ENCODE peak calls at places on chromosomes 1 and 21, in nine cellular contexts. One of them, this sample, is unnamed.

GRCh38 chr1:9211291-9211811 is 23.2 kb upstream of the H6PD start:
- DNase-seq in kidney tubule cell: no peak
- DNase-seq in adrenal gland: no peak
- DNase-seq in stimulated activated effector memory CD8-positive, alpha-beta T cell treated with anti-CD3 and anti-CD28 coated beads, Interleukin-12 subunit alpha, Interleukin-12 subunit beta, amount 100 ng/mL, for 72 hours: no peak
- DNase-seq in IMR-90: peak; percentile 98
- DNase-seq in heart right ventricle: no peak
- DNase-seq in HEK293T: no peak
- DNase-seq in GM12891: no peak
- DNase-seq in astrocyte of the spinal cord: peak; percentile 97
- DNase-seq in this sample: peak; percentile 92

GRCh38 chr1:20255666-20256065 is 35.0 kb upstream of the VWA5B1 start:
- DNase-seq in kidney tubule cell: peak; percentile 54
- DNase-seq in adrenal gland: no peak
- DNase-seq in stimulated activated effector memory CD8-positive, alpha-beta T cell treated with anti-CD3 and anti-CD28 coated beads, Interleukin-12 subunit alpha, Interleukin-12 subunit beta, amount 100 ng/mL, for 72 hours: no peak
- DNase-seq in IMR-90: peak; percentile 78
- DNase-seq in heart right ventricle: no peak
- DNase-seq in HEK293T: peak; percentile 36
- DNase-seq in GM12891: no peak
- DNase-seq in astrocyte of the spinal cord: peak; percentile 73
- DNase-seq in this sample: peak; percentile 82

GRCh38 chr1:26827663-26828062 is 1.2 kb downstream of the ZDHHC18 start:
- DNase-seq in kidney tubule cell: no peak
- DNase-seq in adrenal gland: no peak
- DNase-seq in stimulated activated effector memory CD8-positive, alpha-beta T cell treated with anti-CD3 and anti-CD28 coated beads, Interleukin-12 subunit alpha, Interleukin-12 subunit beta, amount 100 ng/mL, for 72 hours: no peak
- DNase-seq in IMR-90: no peak
- DNase-seq in heart right ventricle: no peak
- DNase-seq in HEK293T: peak; percentile 9
- DNase-seq in GM12891: no peak
- DNase-seq in astrocyte of the spinal cord: no peak
- DNase-seq in this sample: no peak

GRCh38 chr1:185170291-185170848 is 13.4 kb downstream of the SWT1 start:
- DNase-seq in kidney tubule cell: peak; percentile 58
- DNase-seq in adrenal gland: peak; percentile 52
- DNase-seq in stimulated activated effector memory CD8-positive, alpha-beta T cell treated with anti-CD3 and anti-CD28 coated beads, Interleukin-12 subunit alpha, Interleukin-12 subunit beta, amount 100 ng/mL, for 72 hours: peak; percentile 8
- DNase-seq in IMR-90: peak; percentile 67
- DNase-seq in heart right ventricle: no peak
- DNase-seq in HEK293T: peak; percentile 72
- DNase-seq in GM12891: peak; percentile 25
- DNase-seq in astrocyte of the spinal cord: peak; percentile 74
- DNase-seq in this sample: peak; percentile 48

GRCh38 chr1:36735436-36735835 is 252.7 kb upstream of the CSF3R start:
- DNase-seq in kidney tubule cell: no peak
- DNase-seq in adrenal gland: no peak
- DNase-seq in stimulated activated effector memory CD8-positive, alpha-beta T cell treated with anti-CD3 and anti-CD28 coated beads, Interleukin-12 subunit alpha, Interleukin-12 subunit beta, amount 100 ng/mL, for 72 hours: no peak
- DNase-seq in IMR-90: no peak
- DNase-seq in heart right ventricle: no peak
- DNase-seq in HEK293T: no peak
- DNase-seq in GM12891: no peak
- DNase-seq in astrocyte of the spinal cord: no peak
- DNase-seq in this sample: no peak

GRCh38 chr1:225825078-225825477 is 15.2 kb downstream of the EPHX1 start:
- DNase-seq in kidney tubule cell: no peak
- DNase-seq in adrenal gland: peak; percentile 62
- DNase-seq in stimulated activated effector memory CD8-positive, alpha-beta T cell treated with anti-CD3 and anti-CD28 coated beads, Interleukin-12 subunit alpha, Interleukin-12 subunit beta, amount 100 ng/mL, for 72 hours: no peak
- DNase-seq in IMR-90: no peak
- DNase-seq in heart right ventricle: no peak
- DNase-seq in HEK293T: no peak
- DNase-seq in GM12891: no peak
- DNase-seq in astrocyte of the spinal cord: no peak
- DNase-seq in this sample: no peak

GRCh38 chr1:39992229-39992628 is 37.3 kb downstream of the MFSD2A start:
- DNase-seq in kidney tubule cell: peak; percentile 52
- DNase-seq in adrenal gland: no peak
- DNase-seq in stimulated activated effector memory CD8-positive, alpha-beta T cell treated with anti-CD3 and anti-CD28 coated beads, Interleukin-12 subunit alpha, Interleukin-12 subunit beta, amount 100 ng/mL, for 72 hours: no peak
- DNase-seq in IMR-90: peak; percentile 70
- DNase-seq in heart right ventricle: no peak
- DNase-seq in HEK293T: no peak
- DNase-seq in GM12891: no peak
- DNase-seq in astrocyte of the spinal cord: no peak
- DNase-seq in this sample: peak; percentile 26

GRCh38 chr1:65021792-65022191 is 55.4 kb upstream of the JAK1 start:
- DNase-seq in kidney tubule cell: no peak
- DNase-seq in adrenal gland: peak; percentile 39
- DNase-seq in stimulated activated effector memory CD8-positive, alpha-beta T cell treated with anti-CD3 and anti-CD28 coated beads, Interleukin-12 subunit alpha, Interleukin-12 subunit beta, amount 100 ng/mL, for 72 hours: no peak
- DNase-seq in IMR-90: no peak
- DNase-seq in heart right ventricle: no peak
- DNase-seq in HEK293T: no peak
- DNase-seq in GM12891: no peak
- DNase-seq in astrocyte of the spinal cord: no peak
- DNase-seq in this sample: no peak

GRCh38 chr1:68168545-68169065 is 63.7 kb downstream of the WLS start:
- DNase-seq in kidney tubule cell: no peak
- DNase-seq in adrenal gland: no peak
- DNase-seq in stimulated activated effector memory CD8-positive, alpha-beta T cell treated with anti-CD3 and anti-CD28 coated beads, Interleukin-12 subunit alpha, Interleukin-12 subunit beta, amount 100 ng/mL, for 72 hours: no peak
- DNase-seq in IMR-90: no peak
- DNase-seq in heart right ventricle: no peak
- DNase-seq in HEK293T: no peak
- DNase-seq in GM12891: no peak
- DNase-seq in astrocyte of the spinal cord: no peak
- DNase-seq in this sample: peak; percentile 65

GRCh38 chr1:206790502-206791250 is 18.4 kb upstream of the IL10 start:
- DNase-seq in kidney tubule cell: no peak
- DNase-seq in adrenal gland: no peak
- DNase-seq in stimulated activated effector memory CD8-positive, alpha-beta T cell treated with anti-CD3 and anti-CD28 coated beads, Interleukin-12 subunit alpha, Interleukin-12 subunit beta, amount 100 ng/mL, for 72 hours: no peak
- DNase-seq in IMR-90: no peak
- DNase-seq in heart right ventricle: no peak
- DNase-seq in HEK293T: no peak
- DNase-seq in GM12891: no peak
- DNase-seq in astrocyte of the spinal cord: no peak
- DNase-seq in this sample: no peak

GRCh38 chr1:226708342-226708780 is 30.7 kb downstream of the ITPKB start:
- DNase-seq in kidney tubule cell: peak; percentile 79
- DNase-seq in adrenal gland: peak; percentile 27
- DNase-seq in stimulated activated effector memory CD8-positive, alpha-beta T cell treated with anti-CD3 and anti-CD28 coated beads, Interleukin-12 subunit alpha, Interleukin-12 subunit beta, amount 100 ng/mL, for 72 hours: no peak
- DNase-seq in IMR-90: peak; percentile 92
- DNase-seq in heart right ventricle: no peak
- DNase-seq in HEK293T: no peak
- DNase-seq in GM12891: no peak
- DNase-seq in astrocyte of the spinal cord: peak; percentile 69
- DNase-seq in this sample: peak; percentile 73

GRCh38 chr1:170095976-170096725 is 21.7 kb upstream of the KIFAP3 start:
- DNase-seq in kidney tubule cell: no peak
- DNase-seq in adrenal gland: no peak
- DNase-seq in stimulated activated effector memory CD8-positive, alpha-beta T cell treated with anti-CD3 and anti-CD28 coated beads, Interleukin-12 subunit alpha, Interleukin-12 subunit beta, amount 100 ng/mL, for 72 hours: no peak
- DNase-seq in IMR-90: no peak
- DNase-seq in heart right ventricle: no peak
- DNase-seq in HEK293T: no peak
- DNase-seq in GM12891: no peak
- DNase-seq in astrocyte of the spinal cord: no peak
- DNase-seq in this sample: no peak

GRCh38 chr1:200075938-200076546 is 48.5 kb downstream of the NR5A2 start:
- DNase-seq in kidney tubule cell: peak; percentile 53
- DNase-seq in adrenal gland: peak; percentile 21
- DNase-seq in stimulated activated effector memory CD8-positive, alpha-beta T cell treated with anti-CD3 and anti-CD28 coated beads, Interleukin-12 subunit alpha, Interleukin-12 subunit beta, amount 100 ng/mL, for 72 hours: no peak
- DNase-seq in IMR-90: peak; percentile 79
- DNase-seq in heart right ventricle: no peak
- DNase-seq in HEK293T: no peak
- DNase-seq in GM12891: no peak
- DNase-seq in astrocyte of the spinal cord: peak; percentile 72
- DNase-seq in this sample: peak; percentile 77

GRCh38 chr1:98181041-98181764 is 260.4 kb upstream of the DPYD start:
- DNase-seq in kidney tubule cell: peak; percentile 47
- DNase-seq in adrenal gland: no peak
- DNase-seq in stimulated activated effector memory CD8-positive, alpha-beta T cell treated with anti-CD3 and anti-CD28 coated beads, Interleukin-12 subunit alpha, Interleukin-12 subunit beta, amount 100 ng/mL, for 72 hours: no peak
- DNase-seq in IMR-90: no peak
- DNase-seq in heart right ventricle: no peak
- DNase-seq in HEK293T: no peak
- DNase-seq in GM12891: no peak
- DNase-seq in astrocyte of the spinal cord: no peak
- DNase-seq in this sample: no peak

GRCh38 chr1:43441166-43441893 is 12.4 kb downstream of the HYI start:
- DNase-seq in kidney tubule cell: no peak
- DNase-seq in adrenal gland: peak; percentile 5
- DNase-seq in stimulated activated effector memory CD8-positive, alpha-beta T cell treated with anti-CD3 and anti-CD28 coated beads, Interleukin-12 subunit alpha, Interleukin-12 subunit beta, amount 100 ng/mL, for 72 hours: no peak
- DNase-seq in IMR-90: no peak
- DNase-seq in heart right ventricle: no peak
- DNase-seq in HEK293T: no peak
- DNase-seq in GM12891: no peak
- DNase-seq in astrocyte of the spinal cord: no peak
- DNase-seq in this sample: no peak

GRCh38 chr1:2399890-2400575 is 8.4 kb downstream of the RER1 start:
- DNase-seq in kidney tubule cell: peak; percentile 54
- DNase-seq in adrenal gland: no peak
- DNase-seq in stimulated activated effector memory CD8-positive, alpha-beta T cell treated with anti-CD3 and anti-CD28 coated beads, Interleukin-12 subunit alpha, Interleukin-12 subunit beta, amount 100 ng/mL, for 72 hours: no peak
- DNase-seq in IMR-90: no peak
- DNase-seq in heart right ventricle: no peak
- DNase-seq in HEK293T: no peak
- DNase-seq in GM12891: no peak
- DNase-seq in astrocyte of the spinal cord: no peak
- DNase-seq in this sample: no peak

GRCh38 chr1:166139735-166140134 is 27.1 kb downstream of the FAM78B start:
- DNase-seq in kidney tubule cell: no peak
- DNase-seq in adrenal gland: no peak
- DNase-seq in stimulated activated effector memory CD8-positive, alpha-beta T cell treated with anti-CD3 and anti-CD28 coated beads, Interleukin-12 subunit alpha, Interleukin-12 subunit beta, amount 100 ng/mL, for 72 hours: no peak
- DNase-seq in IMR-90: no peak
- DNase-seq in heart right ventricle: no peak
- DNase-seq in HEK293T: no peak
- DNase-seq in GM12891: no peak
- DNase-seq in astrocyte of the spinal cord: no peak
- DNase-seq in this sample: no peak

GRCh38 chr1:152870831-152871730 is 7.0 kb upstream of the SMCP start:
- DNase-seq in kidney tubule cell: peak; percentile 53
- DNase-seq in adrenal gland: no peak
- DNase-seq in stimulated activated effector memory CD8-positive, alpha-beta T cell treated with anti-CD3 and anti-CD28 coated beads, Interleukin-12 subunit alpha, Interleukin-12 subunit beta, amount 100 ng/mL, for 72 hours: no peak
- DNase-seq in IMR-90: peak; percentile 1
- DNase-seq in heart right ventricle: no peak
- DNase-seq in HEK293T: peak; percentile 60
- DNase-seq in GM12891: no peak
- DNase-seq in astrocyte of the spinal cord: peak; percentile 33
- DNase-seq in this sample: peak; percentile 10

GRCh38 chr1:9903801-9904527 is 6.1 kb downstream of the CTNNBIP1 start:
- DNase-seq in kidney tubule cell: no peak
- DNase-seq in adrenal gland: no peak
- DNase-seq in stimulated activated effector memory CD8-positive, alpha-beta T cell treated with anti-CD3 and anti-CD28 coated beads, Interleukin-12 subunit alpha, Interleukin-12 subunit beta, amount 100 ng/mL, for 72 hours: no peak
- DNase-seq in IMR-90: no peak
- DNase-seq in heart right ventricle: no peak
- DNase-seq in HEK293T: no peak
- DNase-seq in GM12891: no peak
- DNase-seq in astrocyte of the spinal cord: no peak
- DNase-seq in this sample: no peak

GRCh38 chr21:43718872-43719747 is at the start of gene PDXK:
- DNase-seq in kidney tubule cell: peak; percentile 91
- DNase-seq in adrenal gland: peak; percentile 85
- DNase-seq in stimulated activated effector memory CD8-positive, alpha-beta T cell treated with anti-CD3 and anti-CD28 coated beads, Interleukin-12 subunit alpha, Interleukin-12 subunit beta, amount 100 ng/mL, for 72 hours: peak; percentile 82
- DNase-seq in IMR-90: peak; percentile 77
- DNase-seq in heart right ventricle: peak; percentile 89
- DNase-seq in HEK293T: peak; percentile 95
- DNase-seq in GM12891: peak; percentile 79
- DNase-seq in astrocyte of the spinal cord: peak; percentile 84
- DNase-seq in this sample: peak; percentile 78

GRCh38 chr21:14657241-14658008 is 111.3 kb upstream of the SAMSN1 start:
- DNase-seq in kidney tubule cell: no peak
- DNase-seq in adrenal gland: no peak
- DNase-seq in stimulated activated effector memory CD8-positive, alpha-beta T cell treated with anti-CD3 and anti-CD28 coated beads, Interleukin-12 subunit alpha, Interleukin-12 subunit beta, amount 100 ng/mL, for 72 hours: no peak
- DNase-seq in IMR-90: no peak
- DNase-seq in heart right ventricle: no peak
- DNase-seq in HEK293T: no peak
- DNase-seq in GM12891: no peak
- DNase-seq in astrocyte of the spinal cord: no peak
- DNase-seq in this sample: no peak

GRCh38 chr1:179230251-179230650 is 774 bp upstream of the ABL2 start:
- DNase-seq in kidney tubule cell: peak; percentile 14
- DNase-seq in adrenal gland: no peak
- DNase-seq in stimulated activated effector memory CD8-positive, alpha-beta T cell treated with anti-CD3 and anti-CD28 coated beads, Interleukin-12 subunit alpha, Interleukin-12 subunit beta, amount 100 ng/mL, for 72 hours: no peak
- DNase-seq in IMR-90: peak; percentile 86
- DNase-seq in heart right ventricle: no peak
- DNase-seq in HEK293T: no peak
- DNase-seq in GM12891: no peak
- DNase-seq in astrocyte of the spinal cord: peak; percentile 64
- DNase-seq in this sample: peak; percentile 65

This sample was measured in fibroblast of lung.